ENCODE peak calls at places on chromosomes 12 and 14, in seven cellular contexts. K, A, E, P, J, T and B are unnamed samples.

GRCh38 chr14:36619131-36619530 is 36.7 kb upstream of the NKX2-8 start:
- DNase-seq in J (no peak), A (peak), P (no peak), T (no peak), K (no peak), E (no peak), B (no peak)

GRCh38 chr14:68345738-68346137 is 447.1 kb downstream of the ZFP36L1 start:
- DNase-seq in A (peak), E (no peak), K (no peak), T (no peak), P (no peak), J (no peak), B (no peak)

GRCh38 chr14:79585845-79586244 is 625.5 kb downstream of the DIO2 start:
- DNase-seq in A (peak), J (no peak), E (no peak), P (no peak), T (no peak), K (no peak), B (no peak)

GRCh38 chr14:105140581-105140980 is 28.0 kb downstream of the JAG2 start:
- DNase-seq in A (no peak), P (no peak), J (no peak), E (no peak), T (no peak), K (no peak), B (no peak)

GRCh38 chr12:91964501-91964900 is 181.1 kb downstream of the BTG1 start:
- DNase-seq in J (no peak), P (no peak), E (no peak), K (no peak), T (no peak), A (no peak), B (peak)

GRCh38 chr14:95024380-95024779 is 132.9 kb downstream of the DICER1 start:
- DNase-seq in J (no peak), E (no peak), P (no peak), A (no peak), K (no peak), T (no peak), B (no peak)

GRCh38 chr14:26233126-26233525 is 364.7 kb downstream of the NOVA1 start:
- DNase-seq in K (no peak), J (no peak), A (no peak), T (no peak), P (no peak), E (no peak), B (no peak)

GRCh38 chr12:54988402-54989054 is 4.0 kb upstream of the TESPA1 start:
- DNase-seq in A (no peak), P (peak), E (no peak), T (peak), J (no peak), K (no peak), B (peak)

GRCh38 chr12:52873832-52874572 is 25.2 kb upstream of the KRT78 start:
- DNase-seq in A (peak), J (peak), K (peak), E (no peak), T (peak), P (no peak), B (peak)